ENCODE peak calls at places on chromosomes 12 and 14, in five cellular contexts. M is AG08396, H is RWPE1, J is NCI-H510A treated with DMSO at 0.1 percent for 48 hours, R is COLO829. T is an unnamed sample.

GRCh38 chr12:132560831-132561783 is 49.3 kb downstream of the LRCOL1 start:
- DNase-seq in M (peak), H (peak), J (peak), R (peak), T (peak)

GRCh38 chr14:50920482-50921225 is 23.6 kb downstream of the PYGL start:
- DNase-seq in M (peak), H (no peak), J (no peak), R (peak), T (peak)

GRCh38 chr12:64746663-64747062 is 12.5 kb downstream of the GNS start:
- DNase-seq in M (no peak), H (no peak), J (no peak), R (peak), T (no peak)

GRCh38 chr12:22691319-22691718 is 66.3 kb downstream of the ETNK1 start:
- DNase-seq in M (no peak), H (no peak), J (no peak), R (no peak), T (no peak)

GRCh38 chr14:53652068-53652467 is 304.6 kb downstream of the BMP4 start:
- DNase-seq in M (no peak), H (no peak), J (no peak), R (no peak), T (no peak)

GRCh38 chr14:24866067-24866466 is 183.9 kb downstream of the STXBP6 start:
- DNase-seq in M (no peak), H (no peak), J (no peak), R (no peak), T (no peak)

GRCh38 chr12:91667698-91668097 is 477.9 kb downstream of the BTG1 start:
- DNase-seq in M (no peak), H (no peak), J (no peak), R (no peak), T (no peak)

GRCh38 chr14:24438198-24439095 is 4.1 kb downstream of the SDR39U1 start:
- DNase-seq in M (no peak), H (no peak), J (no peak), R (no peak), T (no peak)

GRCh38 chr12:25929096-25929637 is 29.3 kb upstream of the RASSF8 start:
- DNase-seq in M (no peak), H (peak), J (no peak), R (peak), T (no peak)

GRCh38 chr12:103647267-103647666 is 60.2 kb downstream of the STAB2 start:
- DNase-seq in M (peak), H (peak), J (no peak), R (peak), T (peak)

GRCh38 chr12:104457746-104458644 is 1.2 kb downstream of the CHST11 start:
- DNase-seq in M (peak), H (peak), J (no peak), R (peak), T (peak)

GRCh38 chr14:75280831-75281690 is 2.4 kb downstream of the FOS start:
- DNase-seq in M (no peak), H (no peak), J (no peak), R (no peak), T (no peak)

GRCh38 chr14:22883191-22883976 is at the start of gene REM2:
- DNase-seq in M (no peak), H (no peak), J (peak), R (no peak), T (no peak)

GRCh38 chr14:84482256-84483071 is 1047.5 kb upstream of the FLRT2 start:
- DNase-seq in M (peak), H (peak), J (no peak), R (peak), T (peak)

GRCh38 chr14:51776102-51776894 is 84.1 kb upstream of the GNG2 start:
- DNase-seq in M (peak), H (peak), J (peak), R (peak), T (peak)